ENCODE peak calls at places on chromosome 6, in four cellular contexts. One of them, this sample, is unnamed.

GRCh38 chr6:50380409-50381105 is 330.8 kb upstream of the DEFB112 start:
- DNase-seq in AG10803: no peak
- DNase-seq in stimulated activated CD4-positive, alpha-beta T cell treated with anti-CD3 and anti-CD28 coated beads, Interleukin-15, amount 100 ng/mL, for 24 hours: no peak
- DNase-seq in SHP77 treated with DMSO at 0.1 percent for 48 hours: no peak
- DNase-seq in this sample: no peak

GRCh38 chr6:40722553-40723258 is 135.5 kb upstream of the LRFN2 start:
- DNase-seq in AG10803: peak; percentile 49
- DNase-seq in stimulated activated CD4-positive, alpha-beta T cell treated with anti-CD3 and anti-CD28 coated beads, Interleukin-15, amount 100 ng/mL, for 24 hours: no peak
- DNase-seq in SHP77 treated with DMSO at 0.1 percent for 48 hours: no peak
- DNase-seq in this sample: no peak

GRCh38 chr6:159193923-159194322 is 24.7 kb downstream of the FNDC1 start:
- DNase-seq in AG10803: peak; percentile 89
- DNase-seq in stimulated activated CD4-positive, alpha-beta T cell treated with anti-CD3 and anti-CD28 coated beads, Interleukin-15, amount 100 ng/mL, for 24 hours: no peak
- DNase-seq in SHP77 treated with DMSO at 0.1 percent for 48 hours: no peak
- DNase-seq in this sample: no peak

GRCh38 chr6:44456070-44456965 is 68.8 kb downstream of the CDC5L start:
- DNase-seq in AG10803: peak; percentile 56
- DNase-seq in stimulated activated CD4-positive, alpha-beta T cell treated with anti-CD3 and anti-CD28 coated beads, Interleukin-15, amount 100 ng/mL, for 24 hours: peak; percentile 58
- DNase-seq in SHP77 treated with DMSO at 0.1 percent for 48 hours: no peak
- DNase-seq in this sample: peak; percentile 58

GRCh38 chr6:97669191-97669651 is 386.2 kb upstream of the MMS22L start:
- DNase-seq in AG10803: peak; percentile 25
- DNase-seq in stimulated activated CD4-positive, alpha-beta T cell treated with anti-CD3 and anti-CD28 coated beads, Interleukin-15, amount 100 ng/mL, for 24 hours: peak; percentile 27
- DNase-seq in SHP77 treated with DMSO at 0.1 percent for 48 hours: no peak
- DNase-seq in this sample: peak; percentile 43

GRCh38 chr6:150314230-150315188 is 54.3 kb upstream of the IYD start:
- DNase-seq in AG10803: no peak
- DNase-seq in stimulated activated CD4-positive, alpha-beta T cell treated with anti-CD3 and anti-CD28 coated beads, Interleukin-15, amount 100 ng/mL, for 24 hours: no peak
- DNase-seq in SHP77 treated with DMSO at 0.1 percent for 48 hours: no peak
- DNase-seq in this sample: no peak

GRCh38 chr6:6875818-6876470 is 231.8 kb upstream of the RREB1 start:
- DNase-seq in AG10803: peak; percentile 86
- DNase-seq in stimulated activated CD4-positive, alpha-beta T cell treated with anti-CD3 and anti-CD28 coated beads, Interleukin-15, amount 100 ng/mL, for 24 hours: no peak
- DNase-seq in SHP77 treated with DMSO at 0.1 percent for 48 hours: no peak
- DNase-seq in this sample: no peak

GRCh38 chr6:34970487-34970886 is 81.4 kb downstream of the ANKS1A start:
- DNase-seq in AG10803: peak; percentile 20
- DNase-seq in stimulated activated CD4-positive, alpha-beta T cell treated with anti-CD3 and anti-CD28 coated beads, Interleukin-15, amount 100 ng/mL, for 24 hours: no peak
- DNase-seq in SHP77 treated with DMSO at 0.1 percent for 48 hours: no peak
- DNase-seq in this sample: no peak

GRCh38 chr6:72446427-72446826 is 175.4 kb upstream of the KCNQ5 start:
- DNase-seq in AG10803: no peak
- DNase-seq in stimulated activated CD4-positive, alpha-beta T cell treated with anti-CD3 and anti-CD28 coated beads, Interleukin-15, amount 100 ng/mL, for 24 hours: no peak
- DNase-seq in SHP77 treated with DMSO at 0.1 percent for 48 hours: no peak
- DNase-seq in this sample: no peak

GRCh38 chr6:44009425-44010321 is 117.6 kb downstream of the MRPL14 start:
- DNase-seq in AG10803: no peak
- DNase-seq in stimulated activated CD4-positive, alpha-beta T cell treated with anti-CD3 and anti-CD28 coated beads, Interleukin-15, amount 100 ng/mL, for 24 hours: no peak
- DNase-seq in SHP77 treated with DMSO at 0.1 percent for 48 hours: no peak
- DNase-seq in this sample: peak; percentile 66

GRCh38 chr6:52672422-52673025 is 1.6 kb downstream of the TMEM14A start:
- DNase-seq in AG10803: no peak
- DNase-seq in stimulated activated CD4-positive, alpha-beta T cell treated with anti-CD3 and anti-CD28 coated beads, Interleukin-15, amount 100 ng/mL, for 24 hours: no peak
- DNase-seq in SHP77 treated with DMSO at 0.1 percent for 48 hours: no peak
- DNase-seq in this sample: no peak

GRCh38 chr6:70706491-70707123 is 38.9 kb downstream of the SMAP1 start:
- DNase-seq in AG10803: peak; percentile 53
- DNase-seq in stimulated activated CD4-positive, alpha-beta T cell treated with anti-CD3 and anti-CD28 coated beads, Interleukin-15, amount 100 ng/mL, for 24 hours: no peak
- DNase-seq in SHP77 treated with DMSO at 0.1 percent for 48 hours: peak; percentile 15
- DNase-seq in this sample: no peak

GRCh38 chr6:144349690-144350132 is 64.6 kb downstream of the UTRN start:
- DNase-seq in AG10803: peak; percentile 22
- DNase-seq in stimulated activated CD4-positive, alpha-beta T cell treated with anti-CD3 and anti-CD28 coated beads, Interleukin-15, amount 100 ng/mL, for 24 hours: no peak
- DNase-seq in SHP77 treated with DMSO at 0.1 percent for 48 hours: no peak
- DNase-seq in this sample: peak; percentile 45

GRCh38 chr6:146990821-146991798 is 213.1 kb upstream of the STXBP5 start:
- DNase-seq in AG10803: peak; percentile 28
- DNase-seq in stimulated activated CD4-positive, alpha-beta T cell treated with anti-CD3 and anti-CD28 coated beads, Interleukin-15, amount 100 ng/mL, for 24 hours: no peak
- DNase-seq in SHP77 treated with DMSO at 0.1 percent for 48 hours: peak; percentile 74
- DNase-seq in this sample: no peak

GRCh38 chr6:41718828-41719227 is 16.6 kb downstream of the TFEB start:
- DNase-seq in AG10803: no peak
- DNase-seq in stimulated activated CD4-positive, alpha-beta T cell treated with anti-CD3 and anti-CD28 coated beads, Interleukin-15, amount 100 ng/mL, for 24 hours: no peak
- DNase-seq in SHP77 treated with DMSO at 0.1 percent for 48 hours: no peak
- DNase-seq in this sample: no peak

This sample was measured in left cardiac atrium.